ENCODE peak calls at places on chromosome X, in seven cellular contexts. One of them, this sample, is unnamed.

GRCh38 chrX:107629533-107629909 is 1.2 kb downstream of the PRPS1 start:
- DNase-seq in GM20000: no peak
- DNase-seq in NCI-H2171 treated with DMSO at 0.1 percent for 48 hours: peak
- DNase-seq in WTC11: no peak
- DNase-seq in A549: peak
- DNase-seq in HFFc6: no peak
- DNase-seq in choroid plexus epithelial cell: peak
- DNase-seq in this sample: peak

GRCh38 chrX:151448509-151448908 is 51.5 kb downstream of the VMA21 start:
- DNase-seq in choroid plexus epithelial cell: no peak
- DNase-seq in NCI-H2171 treated with DMSO at 0.1 percent for 48 hours: no peak
- DNase-seq in A549: no peak
- DNase-seq in HFFc6: no peak
- DNase-seq in GM20000: no peak
- DNase-seq in WTC11: no peak
- DNase-seq in this sample: no peak

GRCh38 chrX:150664290-150664689 is 28.9 kb upstream of the MTMR1 start:
- DNase-seq in WTC11: no peak
- DNase-seq in choroid plexus epithelial cell: peak
- DNase-seq in A549: no peak
- DNase-seq in HFFc6: no peak
- DNase-seq in GM20000: no peak
- DNase-seq in NCI-H2171 treated with DMSO at 0.1 percent for 48 hours: peak
- DNase-seq in this sample: peak

GRCh38 chrX:107714196-107714811 is 61.3 kb downstream of the TSC22D3 start:
- DNase-seq in A549: no peak
- DNase-seq in WTC11: no peak
- DNase-seq in choroid plexus epithelial cell: peak
- DNase-seq in NCI-H2171 treated with DMSO at 0.1 percent for 48 hours: no peak
- DNase-seq in HFFc6: no peak
- DNase-seq in GM20000: no peak
- DNase-seq in this sample: no peak

GRCh38 chrX:94058728-94059382 is 384.8 kb downstream of the FAM133A start:
- DNase-seq in WTC11: peak
- DNase-seq in A549: peak
- DNase-seq in NCI-H2171 treated with DMSO at 0.1 percent for 48 hours: no peak
- DNase-seq in choroid plexus epithelial cell: peak
- DNase-seq in GM20000: peak
- DNase-seq in HFFc6: no peak
- DNase-seq in this sample: peak

GRCh38 chrX:72609313-72609712 is 36.7 kb upstream of the HDAC8 start:
- DNase-seq in WTC11: no peak
- DNase-seq in HFFc6: no peak
- DNase-seq in GM20000: peak
- DNase-seq in NCI-H2171 treated with DMSO at 0.1 percent for 48 hours: no peak
- DNase-seq in A549: peak
- DNase-seq in choroid plexus epithelial cell: peak
- DNase-seq in this sample: peak

GRCh38 chrX:84187501-84188319 is at the start of gene RPS6KA6:
- DNase-seq in GM20000: no peak
- DNase-seq in HFFc6: no peak
- DNase-seq in choroid plexus epithelial cell: peak
- DNase-seq in A549: peak
- DNase-seq in WTC11: peak
- DNase-seq in NCI-H2171 treated with DMSO at 0.1 percent for 48 hours: peak
- DNase-seq in this sample: peak

GRCh38 chrX:6163761-6164160 is 64.9 kb downstream of the NLGN4X start:
- DNase-seq in GM20000: no peak
- DNase-seq in A549: no peak
- DNase-seq in NCI-H2171 treated with DMSO at 0.1 percent for 48 hours: no peak
- DNase-seq in HFFc6: no peak
- DNase-seq in choroid plexus epithelial cell: no peak
- DNase-seq in WTC11: no peak
- DNase-seq in this sample: no peak

GRCh38 chrX:129768586-129769466 is 10.9 kb upstream of the SASH3 start:
- DNase-seq in WTC11: no peak
- DNase-seq in NCI-H2171 treated with DMSO at 0.1 percent for 48 hours: no peak
- DNase-seq in GM20000: no peak
- DNase-seq in A549: no peak
- DNase-seq in choroid plexus epithelial cell: no peak
- DNase-seq in HFFc6: no peak
- DNase-seq in this sample: no peak

GRCh38 chrX:56793533-56794320 is 64.7 kb downstream of the NBDY start:
- DNase-seq in choroid plexus epithelial cell: no peak
- DNase-seq in WTC11: no peak
- DNase-seq in A549: no peak
- DNase-seq in GM20000: no peak
- DNase-seq in HFFc6: no peak
- DNase-seq in NCI-H2171 treated with DMSO at 0.1 percent for 48 hours: no peak
- DNase-seq in this sample: no peak

GRCh38 chrX:87900320-87900908 is 382.8 kb downstream of the KLHL4 start:
- DNase-seq in HFFc6: no peak
- DNase-seq in WTC11: no peak
- DNase-seq in NCI-H2171 treated with DMSO at 0.1 percent for 48 hours: no peak
- DNase-seq in choroid plexus epithelial cell: no peak
- DNase-seq in A549: peak
- DNase-seq in GM20000: no peak
- DNase-seq in this sample: no peak

GRCh38 chrX:67545772-67546495 is 2.1 kb downstream of the AR start:
- DNase-seq in A549: peak
- DNase-seq in WTC11: peak
- DNase-seq in choroid plexus epithelial cell: peak
- DNase-seq in GM20000: no peak
- DNase-seq in NCI-H2171 treated with DMSO at 0.1 percent for 48 hours: peak
- DNase-seq in HFFc6: no peak
- DNase-seq in this sample: no peak

GRCh38 chrX:47991263-47992092 is 12.3 kb downstream of the ZNF182 start:
- DNase-seq in choroid plexus epithelial cell: peak
- DNase-seq in HFFc6: peak
- DNase-seq in WTC11: no peak
- DNase-seq in GM20000: no peak
- DNase-seq in NCI-H2171 treated with DMSO at 0.1 percent for 48 hours: no peak
- DNase-seq in A549: no peak
- DNase-seq in this sample: no peak

This sample was measured in Calu3.